ENCODE peak calls at places on chromosomes 13 and 19, in ten cellular contexts. One of them, this sample, is unnamed.

GRCh38 chr19:862529-863304 is 3.3 kb downstream of the CFD start:
- DNase-seq in cardiac muscle cell: peak
- DNase-seq in posterior cingulate gyrus: no peak
- DNase-seq in fibroblast of the conjunctiva: no peak
- DNase-seq in ELR: peak
- DNase-seq in epithelial cell of esophagus: peak
- DNase-seq in H9: peak
- DNase-seq in mammary epithelial cell: peak
- DNase-seq in CD8-positive, alpha-beta T cell: peak
- DNase-seq in activated CD8-positive, alpha-beta T cell treated with anti-CD3 and anti-CD28 coated beads for 36 hours: peak
- DNase-seq in this sample: peak

GRCh38 chr13:40187324-40187795 is 479.1 kb downstream of the FOXO1 start:
- DNase-seq in cardiac muscle cell: no peak
- DNase-seq in posterior cingulate gyrus: no peak
- DNase-seq in fibroblast of the conjunctiva: no peak
- DNase-seq in ELR: no peak
- DNase-seq in epithelial cell of esophagus: no peak
- DNase-seq in H9: peak
- DNase-seq in mammary epithelial cell: no peak
- DNase-seq in CD8-positive, alpha-beta T cell: peak
- DNase-seq in activated CD8-positive, alpha-beta T cell treated with anti-CD3 and anti-CD28 coated beads for 36 hours: peak
- DNase-seq in this sample: no peak

GRCh38 chr19:39563408-39563807 is 23.4 kb upstream of the EID2 start:
- DNase-seq in cardiac muscle cell: no peak
- DNase-seq in posterior cingulate gyrus: no peak
- DNase-seq in fibroblast of the conjunctiva: no peak
- DNase-seq in ELR: peak
- DNase-seq in epithelial cell of esophagus: peak
- DNase-seq in H9: no peak
- DNase-seq in mammary epithelial cell: peak
- DNase-seq in CD8-positive, alpha-beta T cell: no peak
- DNase-seq in activated CD8-positive, alpha-beta T cell treated with anti-CD3 and anti-CD28 coated beads for 36 hours: no peak
- DNase-seq in this sample: no peak

GRCh38 chr19:17553256-17553655 is 2.2 kb upstream of the COLGALT1 start:
- DNase-seq in cardiac muscle cell: no peak
- DNase-seq in posterior cingulate gyrus: no peak
- DNase-seq in fibroblast of the conjunctiva: peak
- DNase-seq in ELR: peak
- DNase-seq in epithelial cell of esophagus: peak
- DNase-seq in H9: peak
- DNase-seq in mammary epithelial cell: peak
- DNase-seq in CD8-positive, alpha-beta T cell: no peak
- DNase-seq in activated CD8-positive, alpha-beta T cell treated with anti-CD3 and anti-CD28 coated beads for 36 hours: no peak
- DNase-seq in this sample: peak

GRCh38 chr19:29544656-29545360 is 19.0 kb downstream of the VSTM2B start:
- DNase-seq in cardiac muscle cell: no peak
- DNase-seq in posterior cingulate gyrus: no peak
- DNase-seq in fibroblast of the conjunctiva: no peak
- DNase-seq in ELR: no peak
- DNase-seq in epithelial cell of esophagus: no peak
- DNase-seq in H9: peak
- DNase-seq in mammary epithelial cell: no peak
- DNase-seq in CD8-positive, alpha-beta T cell: no peak
- DNase-seq in activated CD8-positive, alpha-beta T cell treated with anti-CD3 and anti-CD28 coated beads for 36 hours: no peak
- DNase-seq in this sample: no peak

GRCh38 chr19:33429891-33430673 is 56.6 kb downstream of the CEBPG start:
- DNase-seq in cardiac muscle cell: no peak
- DNase-seq in posterior cingulate gyrus: peak
- DNase-seq in fibroblast of the conjunctiva: no peak
- DNase-seq in ELR: no peak
- DNase-seq in epithelial cell of esophagus: no peak
- DNase-seq in H9: no peak
- DNase-seq in mammary epithelial cell: no peak
- DNase-seq in CD8-positive, alpha-beta T cell: no peak
- DNase-seq in activated CD8-positive, alpha-beta T cell treated with anti-CD3 and anti-CD28 coated beads for 36 hours: peak
- DNase-seq in this sample: no peak

GRCh38 chr19:33621811-33622504 is at the start of gene CHST8:
- DNase-seq in cardiac muscle cell: peak
- DNase-seq in posterior cingulate gyrus: no peak
- DNase-seq in fibroblast of the conjunctiva: no peak
- DNase-seq in ELR: peak
- DNase-seq in epithelial cell of esophagus: peak
- DNase-seq in H9: peak
- DNase-seq in mammary epithelial cell: peak
- DNase-seq in CD8-positive, alpha-beta T cell: no peak
- DNase-seq in activated CD8-positive, alpha-beta T cell treated with anti-CD3 and anti-CD28 coated beads for 36 hours: no peak
- DNase-seq in this sample: peak

GRCh38 chr19:10603873-10604459 is 16.9 kb upstream of the AP1M2 start:
- DNase-seq in cardiac muscle cell: no peak
- DNase-seq in posterior cingulate gyrus: no peak
- DNase-seq in fibroblast of the conjunctiva: no peak
- DNase-seq in ELR: no peak
- DNase-seq in epithelial cell of esophagus: no peak
- DNase-seq in H9: no peak
- DNase-seq in mammary epithelial cell: peak
- DNase-seq in CD8-positive, alpha-beta T cell: no peak
- DNase-seq in activated CD8-positive, alpha-beta T cell treated with anti-CD3 and anti-CD28 coated beads for 36 hours: peak
- DNase-seq in this sample: no peak

GRCh38 chr19:35108730-35109129 is 6.9 kb upstream of the FXYD3 start:
- DNase-seq in cardiac muscle cell: no peak
- DNase-seq in posterior cingulate gyrus: no peak
- DNase-seq in fibroblast of the conjunctiva: no peak
- DNase-seq in ELR: no peak
- DNase-seq in epithelial cell of esophagus: no peak
- DNase-seq in H9: no peak
- DNase-seq in mammary epithelial cell: no peak
- DNase-seq in CD8-positive, alpha-beta T cell: no peak
- DNase-seq in activated CD8-positive, alpha-beta T cell treated with anti-CD3 and anti-CD28 coated beads for 36 hours: no peak
- DNase-seq in this sample: no peak

GRCh38 chr19:34155686-34156085 is 16.6 kb upstream of the LSM14A start:
- DNase-seq in cardiac muscle cell: no peak
- DNase-seq in posterior cingulate gyrus: no peak
- DNase-seq in fibroblast of the conjunctiva: no peak
- DNase-seq in ELR: peak
- DNase-seq in epithelial cell of esophagus: peak
- DNase-seq in H9: no peak
- DNase-seq in mammary epithelial cell: no peak
- DNase-seq in CD8-positive, alpha-beta T cell: no peak
- DNase-seq in activated CD8-positive, alpha-beta T cell treated with anti-CD3 and anti-CD28 coated beads for 36 hours: no peak
- DNase-seq in this sample: no peak

GRCh38 chr19:6109947-6110346 is 353 bp downstream of the RFX2 start:
- DNase-seq in cardiac muscle cell: no peak
- DNase-seq in posterior cingulate gyrus: no peak
- DNase-seq in fibroblast of the conjunctiva: no peak
- DNase-seq in ELR: no peak
- DNase-seq in epithelial cell of esophagus: no peak
- DNase-seq in H9: no peak
- DNase-seq in mammary epithelial cell: no peak
- DNase-seq in CD8-positive, alpha-beta T cell: no peak
- DNase-seq in activated CD8-positive, alpha-beta T cell treated with anti-CD3 and anti-CD28 coated beads for 36 hours: peak
- DNase-seq in this sample: no peak

GRCh38 chr19:38544569-38545315 is 73.0 kb downstream of the MAP4K1 start:
- DNase-seq in cardiac muscle cell: no peak
- DNase-seq in posterior cingulate gyrus: no peak
- DNase-seq in fibroblast of the conjunctiva: no peak
- DNase-seq in ELR: peak
- DNase-seq in epithelial cell of esophagus: no peak
- DNase-seq in H9: no peak
- DNase-seq in mammary epithelial cell: no peak
- DNase-seq in CD8-positive, alpha-beta T cell: no peak
- DNase-seq in activated CD8-positive, alpha-beta T cell treated with anti-CD3 and anti-CD28 coated beads for 36 hours: no peak
- DNase-seq in this sample: no peak

GRCh38 chr19:45955905-45956608 is 17.6 kb downstream of the NOVA2 start:
- DNase-seq in cardiac muscle cell: no peak
- DNase-seq in posterior cingulate gyrus: peak
- DNase-seq in fibroblast of the conjunctiva: no peak
- DNase-seq in ELR: peak
- DNase-seq in epithelial cell of esophagus: peak
- DNase-seq in H9: no peak
- DNase-seq in mammary epithelial cell: peak
- DNase-seq in CD8-positive, alpha-beta T cell: no peak
- DNase-seq in activated CD8-positive, alpha-beta T cell treated with anti-CD3 and anti-CD28 coated beads for 36 hours: no peak
- DNase-seq in this sample: no peak

GRCh38 chr19:19385900-19386339 is 19.6 kb upstream of the GATAD2A start:
- DNase-seq in cardiac muscle cell: peak
- DNase-seq in posterior cingulate gyrus: no peak
- DNase-seq in fibroblast of the conjunctiva: no peak
- DNase-seq in ELR: peak
- DNase-seq in epithelial cell of esophagus: no peak
- DNase-seq in H9: peak
- DNase-seq in mammary epithelial cell: no peak
- DNase-seq in CD8-positive, alpha-beta T cell: no peak
- DNase-seq in activated CD8-positive, alpha-beta T cell treated with anti-CD3 and anti-CD28 coated beads for 36 hours: peak
- DNase-seq in this sample: no peak

GRCh38 chr13:100280681-100281080 is 191.8 kb downstream of the PCCA start:
- DNase-seq in cardiac muscle cell: no peak
- DNase-seq in posterior cingulate gyrus: no peak
- DNase-seq in fibroblast of the conjunctiva: no peak
- DNase-seq in ELR: peak
- DNase-seq in epithelial cell of esophagus: peak
- DNase-seq in H9: no peak
- DNase-seq in mammary epithelial cell: peak
- DNase-seq in CD8-positive, alpha-beta T cell: no peak
- DNase-seq in activated CD8-positive, alpha-beta T cell treated with anti-CD3 and anti-CD28 coated beads for 36 hours: no peak
- DNase-seq in this sample: no peak

GRCh38 chr19:19372656-19373416 is 32.6 kb upstream of the GATAD2A start:
- DNase-seq in cardiac muscle cell: no peak
- DNase-seq in posterior cingulate gyrus: no peak
- DNase-seq in fibroblast of the conjunctiva: no peak
- DNase-seq in ELR: peak
- DNase-seq in epithelial cell of esophagus: peak
- DNase-seq in H9: peak
- DNase-seq in mammary epithelial cell: no peak
- DNase-seq in CD8-positive, alpha-beta T cell: no peak
- DNase-seq in activated CD8-positive, alpha-beta T cell treated with anti-CD3 and anti-CD28 coated beads for 36 hours: peak
- DNase-seq in this sample: peak

GRCh38 chr13:76856141-76856571 is 30.0 kb downstream of the KCTD12 start:
- DNase-seq in cardiac muscle cell: no peak
- DNase-seq in posterior cingulate gyrus: no peak
- DNase-seq in fibroblast of the conjunctiva: peak
- DNase-seq in ELR: peak
- DNase-seq in epithelial cell of esophagus: peak
- DNase-seq in H9: no peak
- DNase-seq in mammary epithelial cell: peak
- DNase-seq in CD8-positive, alpha-beta T cell: no peak
- DNase-seq in activated CD8-positive, alpha-beta T cell treated with anti-CD3 and anti-CD28 coated beads for 36 hours: peak
- DNase-seq in this sample: no peak

GRCh38 chr13:19984430-19985218 is 26.1 kb downstream of the ZMYM2 start:
- DNase-seq in cardiac muscle cell: peak
- DNase-seq in posterior cingulate gyrus: no peak
- DNase-seq in fibroblast of the conjunctiva: peak
- DNase-seq in ELR: peak
- DNase-seq in epithelial cell of esophagus: peak
- DNase-seq in H9: no peak
- DNase-seq in mammary epithelial cell: peak
- DNase-seq in CD8-positive, alpha-beta T cell: no peak
- DNase-seq in activated CD8-positive, alpha-beta T cell treated with anti-CD3 and anti-CD28 coated beads for 36 hours: no peak
- DNase-seq in this sample: no peak

GRCh38 chr19:7513809-7514642 is 1.9 kb upstream of the ZNF358 start:
- DNase-seq in cardiac muscle cell: no peak
- DNase-seq in posterior cingulate gyrus: no peak
- DNase-seq in fibroblast of the conjunctiva: no peak
- DNase-seq in ELR: no peak
- DNase-seq in epithelial cell of esophagus: no peak
- DNase-seq in H9: no peak
- DNase-seq in mammary epithelial cell: no peak
- DNase-seq in CD8-positive, alpha-beta T cell: no peak
- DNase-seq in activated CD8-positive, alpha-beta T cell treated with anti-CD3 and anti-CD28 coated beads for 36 hours: no peak
- DNase-seq in this sample: no peak

GRCh38 chr13:104310861-104311260 is 1244.6 kb upstream of the SLC10A2 start:
- DNase-seq in cardiac muscle cell: no peak
- DNase-seq in posterior cingulate gyrus: no peak
- DNase-seq in fibroblast of the conjunctiva: no peak
- DNase-seq in ELR: no peak
- DNase-seq in epithelial cell of esophagus: peak
- DNase-seq in H9: no peak
- DNase-seq in mammary epithelial cell: peak
- DNase-seq in CD8-positive, alpha-beta T cell: no peak
- DNase-seq in activated CD8-positive, alpha-beta T cell treated with anti-CD3 and anti-CD28 coated beads for 36 hours: no peak
- DNase-seq in this sample: no peak

GRCh38 chr13:59750860-59751259 is 412.9 kb downstream of the DIAPH3 start:
- DNase-seq in cardiac muscle cell: peak
- DNase-seq in posterior cingulate gyrus: peak
- DNase-seq in fibroblast of the conjunctiva: peak
- DNase-seq in ELR: peak
- DNase-seq in epithelial cell of esophagus: peak
- DNase-seq in H9: peak
- DNase-seq in mammary epithelial cell: peak
- DNase-seq in CD8-positive, alpha-beta T cell: no peak
- DNase-seq in activated CD8-positive, alpha-beta T cell treated with anti-CD3 and anti-CD28 coated beads for 36 hours: no peak
- DNase-seq in this sample: peak

GRCh38 chr13:27264181-27264580 is 6.4 kb upstream of the RASL11A start:
- DNase-seq in cardiac muscle cell: peak
- DNase-seq in posterior cingulate gyrus: no peak
- DNase-seq in fibroblast of the conjunctiva: peak
- DNase-seq in ELR: peak
- DNase-seq in epithelial cell of esophagus: peak
- DNase-seq in H9: no peak
- DNase-seq in mammary epithelial cell: no peak
- DNase-seq in CD8-positive, alpha-beta T cell: no peak
- DNase-seq in activated CD8-positive, alpha-beta T cell treated with anti-CD3 and anti-CD28 coated beads for 36 hours: peak
- DNase-seq in this sample: no peak

GRCh38 chr19:41456342-41456918 is 13.5 kb downstream of the ERICH4 start:
- DNase-seq in cardiac muscle cell: no peak
- DNase-seq in posterior cingulate gyrus: no peak
- DNase-seq in fibroblast of the conjunctiva: no peak
- DNase-seq in ELR: peak
- DNase-seq in epithelial cell of esophagus: no peak
- DNase-seq in H9: no peak
- DNase-seq in mammary epithelial cell: no peak
- DNase-seq in CD8-positive, alpha-beta T cell: no peak
- DNase-seq in activated CD8-positive, alpha-beta T cell treated with anti-CD3 and anti-CD28 coated beads for 36 hours: no peak
- DNase-seq in this sample: no peak

GRCh38 chr13:40271511-40271910 is 394.9 kb downstream of the FOXO1 start:
- DNase-seq in cardiac muscle cell: no peak
- DNase-seq in posterior cingulate gyrus: no peak
- DNase-seq in fibroblast of the conjunctiva: no peak
- DNase-seq in ELR: no peak
- DNase-seq in epithelial cell of esophagus: no peak
- DNase-seq in H9: no peak
- DNase-seq in mammary epithelial cell: no peak
- DNase-seq in CD8-positive, alpha-beta T cell: no peak
- DNase-seq in activated CD8-positive, alpha-beta T cell treated with anti-CD3 and anti-CD28 coated beads for 36 hours: peak
- DNase-seq in this sample: peak

GRCh38 chr13:106530209-106530906 is 5.1 kb downstream of the EFNB2 start:
- DNase-seq in cardiac muscle cell: no peak
- DNase-seq in posterior cingulate gyrus: no peak
- DNase-seq in fibroblast of the conjunctiva: no peak
- DNase-seq in ELR: no peak
- DNase-seq in epithelial cell of esophagus: peak
- DNase-seq in H9: no peak
- DNase-seq in mammary epithelial cell: no peak
- DNase-seq in CD8-positive, alpha-beta T cell: no peak
- DNase-seq in activated CD8-positive, alpha-beta T cell treated with anti-CD3 and anti-CD28 coated beads for 36 hours: no peak
- DNase-seq in this sample: no peak

GRCh38 chr19:39413269-39413902 is 917 bp downstream of the PLEKHG2 start:
- DNase-seq in cardiac muscle cell: peak
- DNase-seq in posterior cingulate gyrus: no peak
- DNase-seq in fibroblast of the conjunctiva: no peak
- DNase-seq in ELR: peak
- DNase-seq in epithelial cell of esophagus: no peak
- DNase-seq in H9: no peak
- DNase-seq in mammary epithelial cell: no peak
- DNase-seq in CD8-positive, alpha-beta T cell: no peak
- DNase-seq in activated CD8-positive, alpha-beta T cell treated with anti-CD3 and anti-CD28 coated beads for 36 hours: peak
- DNase-seq in this sample: peak

GRCh38 chr13:112765734-112766133 is 75.9 kb downstream of the ATP11A start:
- DNase-seq in cardiac muscle cell: no peak
- DNase-seq in posterior cingulate gyrus: no peak
- DNase-seq in fibroblast of the conjunctiva: no peak
- DNase-seq in ELR: no peak
- DNase-seq in epithelial cell of esophagus: no peak
- DNase-seq in H9: peak
- DNase-seq in mammary epithelial cell: no peak
- DNase-seq in CD8-positive, alpha-beta T cell: no peak
- DNase-seq in activated CD8-positive, alpha-beta T cell treated with anti-CD3 and anti-CD28 coated beads for 36 hours: no peak
- DNase-seq in this sample: no peak

GRCh38 chr19:1455336-1456120 is 5.6 kb downstream of the APC2 start:
- DNase-seq in cardiac muscle cell: peak
- DNase-seq in posterior cingulate gyrus: no peak
- DNase-seq in fibroblast of the conjunctiva: no peak
- DNase-seq in ELR: peak
- DNase-seq in epithelial cell of esophagus: peak
- DNase-seq in H9: peak
- DNase-seq in mammary epithelial cell: peak
- DNase-seq in CD8-positive, alpha-beta T cell: no peak
- DNase-seq in activated CD8-positive, alpha-beta T cell treated with anti-CD3 and anti-CD28 coated beads for 36 hours: peak
- DNase-seq in this sample: peak